ENCODE peak calls at places on chromosomes 13 and 19, in ten cellular contexts. A, B, U, W, G, V, R, L, O and D are unnamed samples.

GRCh38 chr19:42594617-42595489 is at the start of gene CEACAM8:
- DNase-seq in A (no peak), B (no peak), U (no peak), W (no peak), G (no peak), V (no peak), R (no peak), L (no peak), O (no peak), D (no peak)

GRCh38 chr13:96994030-96994848 is at the start of gene OXGR1:
- DNase-seq in A (peak), B (no peak), U (no peak), W (no peak), G (no peak), V (no peak), R (no peak), L (no peak), O (no peak), D (no peak)

GRCh38 chr13:98945863-98946605 is 31.8 kb downstream of the DOCK9 start:
- DNase-seq in A (no peak), B (no peak), U (no peak), W (no peak), G (no peak), V (no peak), R (no peak), L (no peak), O (no peak), D (no peak)

GRCh38 chr19:21463449-21464105 is 41.8 kb upstream of the ZNF429 start:
- DNase-seq in A (peak), B (no peak), U (no peak), W (peak), G (peak), V (peak), R (no peak), L (peak), O (no peak), D (peak)

GRCh38 chr19:30649934-30650614 is 277.9 kb downstream of the ZNF536 start:
- DNase-seq in A (no peak), B (no peak), U (peak), W (peak), G (peak), V (no peak), R (peak), L (peak), O (peak), D (peak)

GRCh38 chr19:8307965-8308866 is at the start of gene CD320:
- DNase-seq in A (peak), B (no peak), U (peak), W (peak), G (peak), V (peak), R (peak), L (peak), O (peak), D (peak)

GRCh38 chr13:24161010-24161775 is 673 bp downstream of the SPATA13 start:
- DNase-seq in A (peak), B (peak), U (no peak), W (peak), G (peak), V (peak), R (no peak), L (no peak), O (no peak), D (peak)

GRCh38 chr19:7544626-7545025 is 9.1 kb downstream of the PNPLA6 start:
- DNase-seq in A (no peak), B (peak), U (no peak), W (no peak), G (no peak), V (peak), R (no peak), L (no peak), O (no peak), D (no peak)

GRCh38 chr13:97223711-97224461 is 1.8 kb downstream of the MBNL2 start:
- DNase-seq in A (peak), B (no peak), U (peak), W (peak), G (peak), V (peak), R (peak), L (peak), O (peak), D (peak)

GRCh38 chr13:50685491-50685890 is 158.0 kb downstream of the DLEU7 start:
- DNase-seq in A (peak), B (no peak), U (no peak), W (peak), G (peak), V (no peak), R (peak), L (peak), O (peak), D (peak)

GRCh38 chr13:79862515-79862914 is 381.6 kb downstream of the NDFIP2 start:
- DNase-seq in A (no peak), B (no peak), U (no peak), W (no peak), G (no peak), V (no peak), R (no peak), L (no peak), O (no peak), D (no peak)

GRCh38 chr13:75715598-75716523 is 79.7 kb downstream of the LMO7 start:
- DNase-seq in A (no peak), B (no peak), U (peak), W (peak), G (no peak), V (no peak), R (peak), L (no peak), O (no peak), D (no peak)

GRCh38 chr13:72839831-72840426 is 58.0 kb downstream of the PIBF1 start:
- DNase-seq in A (peak), B (peak), U (peak), W (peak), G (peak), V (peak), R (peak), L (peak), O (peak), D (peak)

GRCh38 chr19:10832659-10833296 is 3.2 kb downstream of the TMED1 start:
- DNase-seq in A (no peak), B (no peak), U (no peak), W (no peak), G (no peak), V (no peak), R (no peak), L (no peak), O (no peak), D (no peak)

GRCh38 chr13:29386246-29386645 is 209.2 kb downstream of the SLC7A1 start:
- DNase-seq in A (no peak), B (no peak), U (no peak), W (no peak), G (no peak), V (no peak), R (no peak), L (no peak), O (no peak), D (no peak)

GRCh38 chr13:23183292-23183691 is 2.5 kb downstream of the SGCG start:
- DNase-seq in A (no peak), B (no peak), U (no peak), W (no peak), G (no peak), V (no peak), R (no peak), L (no peak), O (no peak), D (no peak)

GRCh38 chr13:41061914-41062837 is 867 bp downstream of the WBP4 start:
- DNase-seq in A (no peak), B (peak), U (peak), W (peak), G (peak), V (no peak), R (peak), L (peak), O (peak), D (no peak)

GRCh38 chr19:40304306-40304705 is 19.2 kb upstream of the AKT2 start:
- DNase-seq in A (no peak), B (no peak), U (no peak), W (no peak), G (no peak), V (no peak), R (peak), L (no peak), O (no peak), D (no peak)

GRCh38 chr13:51435002-51435578 is 17.7 kb downstream of the INTS6 start:
- DNase-seq in A (no peak), B (no peak), U (peak), W (peak), G (no peak), V (no peak), R (peak), L (no peak), O (peak), D (no peak)

GRCh38 chr13:72390909-72391308 is 336.5 kb downstream of the MZT1 start:
- DNase-seq in A (no peak), B (no peak), U (no peak), W (peak), G (peak), V (no peak), R (peak), L (peak), O (peak), D (no peak)

GRCh38 chr19:55626350-55626749 is 2.0 kb upstream of the ZNF784 start:
- DNase-seq in A (no peak), B (no peak), U (no peak), W (no peak), G (no peak), V (no peak), R (no peak), L (no peak), O (no peak), D (no peak)

GRCh38 chr19:34232566-34233481 is 21.5 kb upstream of the GARRE1 start:
- DNase-seq in A (no peak), B (no peak), U (peak), W (peak), G (peak), V (no peak), R (peak), L (peak), O (peak), D (peak)

GRCh38 chr19:8336072-8336569 is 6.9 kb downstream of the KANK3 start:
- DNase-seq in A (no peak), B (no peak), U (no peak), W (no peak), G (no peak), V (no peak), R (no peak), L (no peak), O (no peak), D (no peak)

GRCh38 chr13:44148159-44148929 is 225.3 kb upstream of the SERP2 start:
- DNase-seq in A (no peak), B (no peak), U (no peak), W (peak), G (no peak), V (peak), R (peak), L (no peak), O (no peak), D (no peak)

GRCh38 chr13:105979586-105979985 is 555.9 kb downstream of the EFNB2 start:
- DNase-seq in A (peak), B (no peak), U (no peak), W (peak), G (no peak), V (no peak), R (no peak), L (no peak), O (peak), D (no peak)

GRCh38 chr19:44303976-44304568 is 753 bp downstream of the ZNF235 start:
- DNase-seq in A (peak), B (no peak), U (peak), W (peak), G (peak), V (no peak), R (peak), L (peak), O (peak), D (peak)

GRCh38 chr13:106232680-106233079 is 302.8 kb downstream of the EFNB2 start:
- DNase-seq in A (no peak), B (no peak), U (no peak), W (no peak), G (no peak), V (no peak), R (no peak), L (no peak), O (no peak), D (peak)

DNA sequence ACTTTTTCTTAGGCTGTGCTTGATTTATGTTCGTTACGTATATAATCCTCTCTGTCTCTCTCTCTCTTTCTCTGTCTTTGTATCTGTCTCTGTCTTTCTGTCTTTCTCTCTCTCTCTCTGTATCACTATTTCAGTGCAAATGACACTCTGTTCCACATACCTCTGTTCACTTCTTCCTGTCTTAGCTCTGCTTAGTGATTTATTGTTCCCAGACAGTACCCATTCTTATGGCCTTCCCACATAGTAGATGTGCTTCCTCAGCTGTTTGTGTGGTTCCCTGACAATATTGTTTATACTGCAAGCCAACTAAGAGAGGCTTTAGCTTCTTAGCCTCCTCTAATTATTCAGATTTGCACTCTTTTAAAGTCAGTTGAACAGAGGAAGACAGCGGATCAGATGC is 1244.2 kb downstream of the DIAPH3 start:
- DNase-seq in A (no peak), B (no peak), U (no peak), W (no peak), G (peak), V (no peak), R (no peak), L (peak), O (no peak), D (no peak)
- H3K4me3 ChIP-seq in A (no peak), B (no peak), U (no peak), W (no peak), G (no peak), V (no peak), R (no peak), L (no peak), O (no peak), D (no peak)

DNA sequence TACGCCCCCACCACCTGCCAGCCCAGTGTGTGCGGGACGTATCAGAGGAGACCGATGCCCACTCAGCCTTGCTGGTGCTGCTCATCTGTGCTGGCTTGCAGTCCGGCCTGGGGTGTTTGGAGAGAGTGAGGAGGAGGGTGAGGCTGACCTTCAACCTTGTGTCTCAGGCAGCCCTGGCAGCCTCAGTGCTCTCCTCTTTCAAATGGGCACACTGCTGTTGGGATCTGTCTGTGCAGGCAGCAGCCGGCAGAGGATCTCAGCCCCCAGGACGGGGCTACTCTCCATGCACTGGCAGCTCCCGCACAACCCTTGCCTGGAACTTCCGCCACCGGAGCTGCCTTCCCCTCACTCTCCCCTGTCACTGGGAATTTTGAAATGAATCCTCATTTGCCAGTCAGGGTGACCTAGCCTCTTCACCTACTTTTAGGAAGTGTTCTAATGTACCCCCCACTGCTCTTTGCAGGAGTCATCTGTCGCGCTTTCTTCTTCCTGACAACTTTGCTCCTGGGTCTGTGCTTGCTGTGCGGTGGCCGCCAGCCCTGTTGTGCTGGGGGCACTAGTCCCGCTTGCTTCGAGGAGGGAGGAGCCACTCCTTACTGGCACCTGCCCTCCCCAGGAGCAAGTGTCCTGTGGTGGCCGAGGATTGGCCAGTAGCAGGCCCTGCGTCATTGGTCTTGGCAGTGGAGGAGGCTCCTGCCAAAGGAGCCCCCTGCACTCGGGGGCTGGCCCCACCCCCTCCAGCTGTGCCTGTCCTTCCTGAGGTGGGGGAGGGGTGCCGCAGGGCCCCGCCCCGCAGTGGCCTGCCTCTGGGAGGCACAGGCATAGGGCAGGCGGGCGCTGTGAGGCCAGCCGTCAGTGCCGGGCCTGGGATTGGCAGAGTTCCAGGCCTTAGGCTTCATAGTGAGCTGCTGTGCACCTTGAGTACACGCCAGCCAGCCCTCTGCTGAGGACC is 53.4 kb downstream of the TSSK6 start:
- DNase-seq in A (peak), B (no peak), U (peak), W (no peak), G (peak), V (peak), R (peak), L (peak), O (no peak), D (no peak)
- H3K4me3 ChIP-seq in A (no peak), B (no peak), U (no peak), W (no peak), G (no peak), V (no peak), R (no peak), L (no peak), O (no peak), D (no peak)

DNA sequence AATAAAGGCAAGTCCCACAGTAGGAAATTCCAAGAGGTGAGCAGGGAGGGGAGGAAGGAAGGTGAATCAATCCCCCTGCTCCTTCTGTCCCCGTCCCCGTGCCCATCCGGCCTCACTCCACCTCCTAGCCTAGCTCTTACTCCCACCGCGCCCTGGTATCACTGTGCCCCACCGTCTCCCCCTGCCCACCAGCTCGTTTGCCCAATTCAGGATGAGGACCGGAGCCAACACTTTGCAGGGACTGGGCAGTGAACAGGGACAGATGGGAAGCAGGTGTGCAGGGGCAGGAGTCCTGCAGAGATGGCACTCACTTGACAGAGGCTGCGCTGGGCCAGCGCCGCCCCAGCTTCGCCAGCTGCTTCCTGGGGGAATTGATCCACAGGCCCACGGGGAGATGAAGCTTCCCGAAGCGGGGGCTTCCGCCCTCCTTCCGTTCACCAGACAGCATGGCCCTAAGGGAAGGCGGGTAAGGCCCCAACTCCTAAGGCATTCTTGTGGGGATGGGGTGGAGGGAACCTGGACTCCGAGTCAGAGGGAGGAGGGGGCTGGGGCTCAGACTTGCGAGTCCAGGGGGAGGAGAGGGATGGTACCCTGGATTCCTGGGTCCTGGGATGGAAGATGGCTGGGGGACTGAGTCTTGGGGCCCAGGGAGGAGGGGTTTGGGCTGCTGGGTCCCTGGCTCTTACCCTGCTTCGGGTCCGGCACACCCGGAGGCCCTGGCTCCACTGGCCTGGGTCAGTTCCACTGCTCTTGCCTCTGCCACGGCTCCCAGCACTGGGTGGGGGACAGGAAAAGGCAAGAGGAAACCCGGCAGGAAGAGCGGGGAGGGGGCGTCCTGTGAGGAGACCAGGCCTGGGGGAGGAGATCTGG is at the start of gene RASIP1:
- DNase-seq in A (no peak), B (no peak), U (no peak), W (no peak), G (no peak), V (peak), R (no peak), L (no peak), O (no peak), D (no peak)
- H3K4me3 ChIP-seq in A (no peak), B (no peak), U (no peak), W (no peak), G (no peak), V (peak), R (no peak), L (no peak), O (no peak), D (no peak)

GRCh38 chr19:28727133-28727834 is 485.7 kb downstream of the UQCRFS1 start:
- DNase-seq in A (no peak), B (no peak), U (no peak), W (no peak), G (peak), V (no peak), R (peak), L (no peak), O (no peak), D (peak)
- H3K4me3 ChIP-seq in A (no peak), B (no peak), U (no peak), W (no peak), G (peak), V (no peak), R (no peak), L (no peak), O (peak), D (peak)

GRCh38 chr13:95479706-95480105 is 72.8 kb upstream of the CLDN10 start:
- DNase-seq in A (no peak), B (peak), U (no peak), W (no peak), G (no peak), V (no peak), R (no peak), L (no peak), O (no peak), D (no peak)
- H3K4me3 ChIP-seq in A (no peak), B (no peak), U (no peak), W (no peak), G (no peak), V (no peak), R (no peak), L (no peak), O (no peak), D (no peak)

GRCh38 chr19:52936151-52936957 is 13.1 kb upstream of the ZNF888 start:
- DNase-seq in A (peak), B (no peak), U (peak), W (no peak), G (no peak), V (no peak), R (no peak), L (no peak), O (no peak), D (no peak)
- H3K4me3 ChIP-seq in A (no peak), B (no peak), U (no peak), W (no peak), G (no peak), V (no peak), R (no peak), L (no peak), O (no peak), D (no peak)

GRCh38 chr19:53389591-53390377 is 5.2 kb upstream of the ZNF765 start:
- DNase-seq in A (no peak), B (no peak), U (peak), W (no peak), G (no peak), V (no peak), R (no peak), L (no peak), O (no peak), D (no peak)

GRCh38 chr19:53394522-53394973 is 401 bp upstream of the ZNF765 start:
- DNase-seq in A (peak), B (no peak), U (peak), W (peak), G (peak), V (peak), R (peak), L (peak), O (peak), D (peak)

DNA sequence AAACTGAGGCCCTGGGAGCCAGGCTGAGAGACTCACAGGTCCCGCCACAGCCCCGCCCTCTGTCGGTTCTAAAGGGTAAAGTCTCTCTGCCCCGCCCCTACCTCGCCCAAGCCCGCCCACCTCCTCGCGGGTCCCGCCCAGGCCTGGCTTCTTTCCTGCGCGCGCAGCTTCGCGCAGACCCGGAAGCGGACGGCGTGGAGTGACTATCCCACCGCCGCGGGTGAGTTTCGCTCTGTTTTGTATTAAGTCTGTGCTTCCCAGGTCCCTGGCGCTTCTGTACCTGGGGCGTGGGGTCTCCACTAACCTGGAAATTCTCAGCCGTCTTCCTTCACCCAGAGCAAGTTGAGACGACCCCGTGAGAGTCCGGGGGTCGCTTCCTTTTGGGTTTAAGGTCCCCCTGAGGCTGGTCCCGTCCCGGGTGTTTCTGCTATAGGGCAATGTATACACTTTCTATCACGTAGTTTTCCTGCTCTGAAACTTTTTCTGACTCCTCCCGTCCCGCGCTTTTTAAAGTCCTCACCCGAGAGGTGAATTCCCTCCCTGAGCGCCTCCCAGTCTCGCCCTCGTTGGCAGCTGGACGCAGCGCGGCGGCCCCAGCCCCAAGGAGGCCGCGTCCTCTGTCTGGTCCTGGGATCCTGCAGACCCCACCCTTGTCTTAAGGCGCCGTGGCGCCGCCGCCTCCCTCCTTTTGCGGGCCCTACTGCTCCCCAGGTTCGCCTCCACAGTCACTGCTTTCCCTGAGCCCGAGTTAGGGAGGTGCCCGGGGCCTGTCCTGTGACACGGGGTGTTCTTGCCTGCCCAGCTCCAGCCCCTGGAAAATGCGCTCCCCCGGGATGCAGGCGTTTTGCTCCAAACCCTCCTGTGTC is at the start of gene ZNF765:
- DNase-seq in A (peak), B (peak), U (peak), W (peak), G (peak), V (peak), R (peak), L (peak), O (peak), D (peak)
- H3K4me3 ChIP-seq in A (peak), B (peak), U (peak), W (peak), G (peak), V (peak), R (peak), L (peak), O (peak), D (peak)